ENCODE peak calls at places on chromosomes 1 and 21, in five cellular contexts. F is AG08396, W is NCI-H1105, E is substantia nigra, O is RWPE1. Q is an unnamed sample.

GRCh38 chr21:26966360-26966977 is 419 bp downstream of the ADAMTS5 start:
- DNase-seq in F (peak), W (no peak), O (no peak), E (no peak), Q (no peak)

GRCh38 chr1:197637406-197637805 is 137.9 kb downstream of the DENND1B start:
- DNase-seq in F (no peak), W (no peak), E (no peak), O (no peak), Q (no peak)

GRCh38 chr1:218701131-218701530 is 356.0 kb downstream of the TGFB2 start:
- DNase-seq in F (no peak), O (no peak), W (no peak), E (no peak), Q (no peak)

GRCh38 chr1:231070758-231071443 is 30.8 kb upstream of the FAM89A start:
- DNase-seq in F (no peak), O (no peak), E (no peak), W (no peak), Q (no peak)

GRCh38 chr1:223846668-223847007 is 891 bp upstream of the TP53BP2 start:
- DNase-seq in O (no peak), W (peak), F (peak), E (peak), Q (no peak)

GRCh38 chr1:220528049-220528678 is at the start of gene MARK1:
- DNase-seq in O (peak), W (peak), F (peak), E (peak), Q (peak)

GRCh38 chr1:170030212-170030611 is 44.3 kb downstream of the KIFAP3 start:
- DNase-seq in F (no peak), W (no peak), O (no peak), E (no peak), Q (no peak)

GRCh38 chr1:100578201-100578600 is 40.3 kb downstream of the GPR88 start:
- DNase-seq in O (no peak), F (no peak), W (no peak), E (no peak), Q (no peak)

GRCh38 chr1:226881515-226882185 is 11.2 kb downstream of the PSEN2 start:
- DNase-seq in F (no peak), E (no peak), O (no peak), W (no peak), Q (no peak)

GRCh38 chr1:89908993-89909436 is 85.9 kb upstream of the ZNF326 start:
- DNase-seq in E (no peak), O (peak), F (peak), W (no peak), Q (no peak)

GRCh38 chr1:26278303-26278702 is 1.6 kb upstream of the SH3BGRL3 start:
- DNase-seq in E (no peak), O (peak), W (no peak), F (peak), Q (no peak)

GRCh38 chr1:30368841-30369240 is 354.5 kb downstream of the MATN1 start:
- DNase-seq in O (no peak), F (no peak), E (no peak), W (no peak), Q (no peak)

GRCh38 chr1:110390096-110390495 is 730 bp downstream of the SLC16A4 start:
- DNase-seq in F (peak), E (no peak), W (no peak), O (peak), Q (no peak)

GRCh38 chr21:41766883-41767605 is at the start of gene RIPK4:
- DNase-seq in O (peak), F (no peak), W (peak), E (no peak), Q (peak)

GRCh38 chr1:202710070-202711025 is at the start of gene SYT2:
- DNase-seq in O (no peak), F (peak), E (no peak), W (peak), Q (peak)

GRCh38 chr1:207009945-207010344 is 22.6 kb downstream of the C1orf116 start:
- DNase-seq in E (no peak), W (no peak), O (no peak), F (no peak), Q (no peak)

GRCh38 chr1:158039380-158039779 is 45.9 kb downstream of the KIRREL1 start:
- DNase-seq in F (no peak), O (no peak), E (no peak), W (no peak), Q (no peak)

GRCh38 chr1:88210088-88210825 is 473.8 kb upstream of the PKN2 start:
- DNase-seq in W (no peak), E (no peak), F (no peak), O (no peak), Q (no peak)

GRCh38 chr1:36710901-36711300 is 228.2 kb upstream of the CSF3R start:
- DNase-seq in O (no peak), F (no peak), E (no peak), W (no peak), Q (no peak)

GRCh38 chr1:246210751-246211150 is 296.3 kb downstream of the SMYD3 start:
- DNase-seq in F (no peak), O (no peak), W (peak), E (no peak), Q (no peak)

GRCh38 chr1:55635856-55636255 is 420.7 kb upstream of the USP24 start:
- DNase-seq in W (no peak), F (no peak), E (no peak), O (no peak), Q (no peak)

GRCh38 chr1:8017495-8018310 is 8.4 kb downstream of the ERRFI1 start:
- DNase-seq in E (peak), O (no peak), W (peak), F (no peak), Q (no peak)

GRCh38 chr1:46643368-46643775 is 24.8 kb downstream of the ATPAF1 start:
- DNase-seq in W (peak), O (peak), E (no peak), F (peak), Q (no peak)

GRCh38 chr1:116711061-116711582 is 43.1 kb upstream of the CD2 start:
- DNase-seq in W (peak), O (peak), F (no peak), E (no peak), Q (no peak)

GRCh38 chr1:65416767-65417166 is 3.7 kb upstream of the LEPR start:
- DNase-seq in F (no peak), E (no peak), O (no peak), W (no peak), Q (no peak)

GRCh38 chr1:113905435-113905861 is 322 bp downstream of the DCLRE1B start:
- DNase-seq in O (peak), F (no peak), E (no peak), W (peak), Q (no peak)

GRCh38 chr1:232463226-232463625 is 166.7 kb downstream of the SIPA1L2 start:
- DNase-seq in W (no peak), O (no peak), E (no peak), F (no peak), Q (no peak)